ENCODE peak calls at places on chromosomes 2 and 18, in five cellular contexts. C, G, L, I and J are unnamed samples.

GRCh38 chr2:27980242-27980641 is 89.7 kb downstream of the BABAM2 start:
- DNase-seq in C (no peak), G (no peak), L (no peak), I (peak), J (no peak)

GRCh38 chr2:96869281-96869823 is 528 bp downstream of the SEMA4C start:
- DNase-seq in C (peak), G (peak), L (peak), I (no peak), J (peak)

GRCh38 chr2:111671426-111672150 is 212.4 kb downstream of the ANAPC1 start:
- DNase-seq in C (peak), G (peak), L (peak), I (peak), J (peak)

GRCh38 chr2:89763254-89763580 is 1071.7 kb downstream of the RPIA start:
- DNase-seq in C (no peak), G (peak), L (peak), I (no peak), J (peak)

GRCh38 chr18:48934708-48935432 is 15.9 kb downstream of the SMAD7 start:
- DNase-seq in C (peak), G (peak), L (peak), I (peak), J (no peak)

GRCh38 chr2:140262908-140263307 is 1482.7 kb upstream of the NXPH2 start:
- DNase-seq in C (no peak), G (no peak), L (no peak), I (no peak), J (no peak)

GRCh38 chr2:120402070-120402440 is 56.1 kb downstream of the INHBB start:
- DNase-seq in C (no peak), G (no peak), L (no peak), I (no peak), J (no peak)

GRCh38 chr2:144330951-144331651 is 188.8 kb downstream of the ZEB2 start:
- DNase-seq in C (peak), G (no peak), L (no peak), I (no peak), J (no peak)

GRCh38 chr2:51158236-51158635 is 126.3 kb upstream of the NRXN1 start:
- DNase-seq in C (no peak), G (no peak), L (no peak), I (no peak), J (no peak)

GRCh38 chr2:222945887-222946286 is 85.1 kb downstream of the ACSL3 start:
- DNase-seq in C (no peak), G (no peak), L (no peak), I (no peak), J (no peak)

GRCh38 chr18:62898359-62898758 is 183.0 kb downstream of the PHLPP1 start:
- DNase-seq in C (no peak), G (no peak), L (no peak), I (peak), J (no peak)

GRCh38 chr2:29066271-29066860 is 8.0 kb downstream of the PCARE start:
- DNase-seq in C (peak), G (peak), L (no peak), I (no peak), J (peak)

GRCh38 chr2:138016703-138017102 is 52.4 kb downstream of the HNMT start:
- DNase-seq in C (no peak), G (no peak), L (no peak), I (no peak), J (no peak)

GRCh38 chr2:158411748-158412147 is 44.8 kb downstream of the CCDC148 start:
- DNase-seq in C (no peak), G (no peak), L (no peak), I (no peak), J (no peak)

GRCh38 chr2:171847627-171848026 is 46.4 kb downstream of the SLC25A12 start:
- DNase-seq in C (no peak), G (no peak), L (no peak), I (no peak), J (no peak)

GRCh38 chr2:171852489-171852888 is 41.6 kb downstream of the SLC25A12 start:
- DNase-seq in C (no peak), G (no peak), L (no peak), I (no peak), J (no peak)

GRCh38 chr2:171841996-171842395 is 52.0 kb downstream of the SLC25A12 start:
- DNase-seq in C (no peak), G (no peak), L (no peak), I (no peak), J (no peak)

GRCh38 chr2:171846894-171847293 is 47.1 kb downstream of the SLC25A12 start:
- DNase-seq in C (no peak), G (no peak), L (no peak), I (no peak), J (no peak)
- H3K4me3 ChIP-seq in C (no peak), G (no peak), L (no peak), I (no peak), J (no peak)

DNA sequence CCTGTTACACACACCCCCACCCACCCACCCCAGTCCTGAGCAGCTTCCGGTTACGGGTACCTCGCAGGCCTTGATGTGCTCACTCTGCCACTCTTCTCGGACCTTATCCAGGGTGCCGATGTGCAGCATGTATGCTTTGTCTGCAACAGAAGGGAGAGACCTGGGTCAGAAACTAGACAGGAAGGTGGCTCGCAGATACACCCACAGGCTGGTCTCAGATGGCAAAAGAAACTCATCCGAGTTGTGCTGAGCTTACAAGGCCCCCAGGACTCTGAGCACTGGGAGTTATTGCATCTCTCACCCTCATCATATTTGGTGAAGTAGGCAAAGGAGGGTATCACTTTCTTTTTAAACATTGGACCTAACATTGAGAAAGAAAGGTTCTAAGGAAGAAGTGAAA is 30.6 kb upstream of the EPG5 start:
- DNase-seq in C (no peak), G (no peak), L (no peak), I (no peak), J (no peak)
- H3K4me3 ChIP-seq in C (no peak), G (no peak), L (no peak), I (no peak), J (no peak)

GRCh38 chr2:240186191-240186725 is 45.8 kb upstream of the OTOS start:
- DNase-seq in C (no peak), G (no peak), L (no peak), I (no peak), J (no peak)

GRCh38 chr2:240191001-240191400 is 50.5 kb upstream of the OTOS start:
- DNase-seq in C (no peak), G (no peak), L (no peak), I (no peak), J (no peak)

GRCh38 chr2:240192661-240193060 is 52.2 kb upstream of the OTOS start:
- DNase-seq in C (no peak), G (no peak), L (no peak), I (no peak), J (no peak)

GRCh38 chr2:240187989-240188590 is 47.6 kb upstream of the OTOS start:
- DNase-seq in C (no peak), G (no peak), L (no peak), I (no peak), J (no peak)

GRCh38 chr2:240189686-240190085 is 49.2 kb upstream of the OTOS start:
- DNase-seq in C (no peak), G (no peak), L (no peak), I (no peak), J (no peak)
- H3K4me3 ChIP-seq in C (no peak), G (no peak), L (no peak), I (no peak), J (no peak)

GRCh38 chr2:21067863-21068537 is 24.1 kb upstream of the APOB start:
- DNase-seq in C (no peak), G (no peak), L (no peak), I (no peak), J (no peak)
- H3K4me3 ChIP-seq in C (no peak), G (no peak), L (no peak), I (no peak), J (no peak)